ENCODE peak calls at places on chromosomes 2 and 18, in six cellular contexts. One of them, this sample, is unnamed.
A peak's percentile ranks its signal among the peaks of the same experiment; 100 is the strongest.

GRCh38 chr2:120624056-120624737 is 111.5 kb upstream of the GLI2 start:
- DNase-seq in AG09309: no peak
- DNase-seq in AG04450: no peak
- DNase-seq in transverse colon: no peak
- DNase-seq in CD8-positive, alpha-beta T cell: no peak
- DNase-seq in cardiac muscle cell: no peak
- DNase-seq in this sample: no peak

GRCh38 chr2:115036818-115037217 is 594.4 kb downstream of the DPP10 start:
- DNase-seq in transverse colon: no peak
- DNase-seq in CD8-positive, alpha-beta T cell: no peak
- DNase-seq in cardiac muscle cell: no peak
- DNase-seq in AG09309: no peak
- DNase-seq in AG04450: no peak
- DNase-seq in this sample: no peak

GRCh38 chr2:64751286-64752260 is 97.9 kb upstream of the SERTAD2 start:
- DNase-seq in transverse colon: peak; percentile 76
- DNase-seq in AG04450: peak; percentile 99
- DNase-seq in CD8-positive, alpha-beta T cell: no peak
- DNase-seq in cardiac muscle cell: peak; percentile 63
- DNase-seq in AG09309: no peak
- DNase-seq in this sample: no peak

GRCh38 chr2:74919827-74920226 is 38.6 kb upstream of the POLE4 start:
- DNase-seq in transverse colon: peak; percentile 73
- DNase-seq in cardiac muscle cell: peak; percentile 70
- DNase-seq in CD8-positive, alpha-beta T cell: peak; percentile 83
- DNase-seq in AG09309: no peak
- DNase-seq in AG04450: no peak
- DNase-seq in this sample: no peak

GRCh38 chr2:216663106-216663505 is 29.9 kb downstream of the IGFBP2 start:
- DNase-seq in AG09309: no peak
- DNase-seq in cardiac muscle cell: no peak
- DNase-seq in AG04450: no peak
- DNase-seq in CD8-positive, alpha-beta T cell: no peak
- DNase-seq in transverse colon: no peak
- DNase-seq in this sample: no peak

GRCh38 chr2:43430489-43430888 is 165.3 kb downstream of the THADA start:
- DNase-seq in cardiac muscle cell: no peak
- DNase-seq in AG09309: no peak
- DNase-seq in transverse colon: no peak
- DNase-seq in AG04450: no peak
- DNase-seq in CD8-positive, alpha-beta T cell: no peak
- DNase-seq in this sample: no peak

GRCh38 chr2:105126353-105126752 is 88.5 kb downstream of the MRPS9 start:
- DNase-seq in cardiac muscle cell: no peak
- DNase-seq in CD8-positive, alpha-beta T cell: no peak
- DNase-seq in AG09309: no peak
- DNase-seq in transverse colon: no peak
- DNase-seq in AG04450: no peak
- DNase-seq in this sample: no peak

GRCh38 chr2:178513876-178514275 is 33.6 kb downstream of the PLEKHA3 start:
- DNase-seq in CD8-positive, alpha-beta T cell: no peak
- DNase-seq in AG09309: peak; percentile 7
- DNase-seq in AG04450: no peak
- DNase-seq in transverse colon: no peak
- DNase-seq in cardiac muscle cell: no peak
- DNase-seq in this sample: no peak

GRCh38 chr2:223723954-223724411 is 113.4 kb downstream of the AP1S3 start:
- DNase-seq in transverse colon: no peak
- DNase-seq in cardiac muscle cell: no peak
- DNase-seq in CD8-positive, alpha-beta T cell: no peak
- DNase-seq in AG04450: no peak
- DNase-seq in AG09309: no peak
- DNase-seq in this sample: no peak

GRCh38 chr18:51385270-51385669 is 187.8 kb upstream of the MEX3C start:
- DNase-seq in cardiac muscle cell: no peak
- DNase-seq in AG04450: no peak
- DNase-seq in CD8-positive, alpha-beta T cell: no peak
- DNase-seq in AG09309: no peak
- DNase-seq in transverse colon: no peak
- DNase-seq in this sample: no peak

GRCh38 chr2:95062716-95063400 is 37.4 kb downstream of the MAL start:
- DNase-seq in AG09309: no peak
- DNase-seq in CD8-positive, alpha-beta T cell: peak; percentile 47
- DNase-seq in transverse colon: no peak
- DNase-seq in cardiac muscle cell: no peak
- DNase-seq in AG04450: no peak
- DNase-seq in this sample: no peak

GRCh38 chr2:127411609-127412370 is 6.4 kb upstream of the PROC start:
- DNase-seq in cardiac muscle cell: no peak
- DNase-seq in AG04450: no peak
- DNase-seq in AG09309: no peak
- DNase-seq in CD8-positive, alpha-beta T cell: no peak
- DNase-seq in transverse colon: no peak
- DNase-seq in this sample: no peak

GRCh38 chr2:10332402-10333246 is 29.9 kb downstream of the HPCAL1 start:
- DNase-seq in AG09309: no peak
- DNase-seq in CD8-positive, alpha-beta T cell: no peak
- DNase-seq in cardiac muscle cell: no peak
- DNase-seq in transverse colon: no peak
- DNase-seq in AG04450: no peak
- DNase-seq in this sample: no peak

GRCh38 chr2:149597050-149598013 is 9.8 kb upstream of the MMADHC start:
- DNase-seq in CD8-positive, alpha-beta T cell: peak; percentile 63
- DNase-seq in cardiac muscle cell: peak; percentile 89
- DNase-seq in transverse colon: peak; percentile 23
- DNase-seq in AG04450: peak; percentile 84
- DNase-seq in AG09309: peak; percentile 86
- DNase-seq in this sample: no peak

GRCh38 chr18:58004317-58004716 is 39.7 kb upstream of the NEDD4L start:
- DNase-seq in AG09309: peak; percentile 34
- DNase-seq in AG04450: peak; percentile 18
- DNase-seq in transverse colon: no peak
- DNase-seq in CD8-positive, alpha-beta T cell: no peak
- DNase-seq in cardiac muscle cell: peak; percentile 44
- DNase-seq in this sample: peak; percentile 37

GRCh38 chr18:26756556-26756955 is 109.0 kb downstream of the AQP4 start:
- DNase-seq in CD8-positive, alpha-beta T cell: no peak
- DNase-seq in cardiac muscle cell: no peak
- DNase-seq in transverse colon: no peak
- DNase-seq in AG09309: no peak
- DNase-seq in AG04450: no peak
- DNase-seq in this sample: no peak

GRCh38 chr2:48838029-48838428 is 82.5 kb upstream of the LHCGR start:
- DNase-seq in CD8-positive, alpha-beta T cell: no peak
- DNase-seq in AG09309: no peak
- DNase-seq in cardiac muscle cell: no peak
- DNase-seq in transverse colon: no peak
- DNase-seq in AG04450: no peak
- DNase-seq in this sample: no peak

GRCh38 chr18:79290876-79291275 is 104.9 kb upstream of the NFATC1 start:
- DNase-seq in cardiac muscle cell: no peak
- DNase-seq in AG09309: no peak
- DNase-seq in CD8-positive, alpha-beta T cell: no peak
- DNase-seq in transverse colon: no peak
- DNase-seq in AG04450: no peak
- DNase-seq in this sample: no peak

GRCh38 chr2:151904807-151905206 is 76.6 kb upstream of the ARL5A start:
- DNase-seq in AG09309: no peak
- DNase-seq in transverse colon: no peak
- DNase-seq in AG04450: no peak
- DNase-seq in CD8-positive, alpha-beta T cell: no peak
- DNase-seq in cardiac muscle cell: no peak
- DNase-seq in this sample: no peak

GRCh38 chr2:146477383-146477782 is 1367.4 kb upstream of the ACVR2A start:
- DNase-seq in AG09309: no peak
- DNase-seq in cardiac muscle cell: no peak
- DNase-seq in transverse colon: no peak
- DNase-seq in AG04450: no peak
- DNase-seq in CD8-positive, alpha-beta T cell: no peak
- DNase-seq in this sample: no peak

GRCh38 chr2:170087394-170087793 is 90.6 kb upstream of the MYO3B start:
- DNase-seq in AG04450: no peak
- DNase-seq in AG09309: no peak
- DNase-seq in transverse colon: no peak
- DNase-seq in CD8-positive, alpha-beta T cell: no peak
- DNase-seq in cardiac muscle cell: no peak
- DNase-seq in this sample: no peak

GRCh38 chr18:3402962-3403585 is 46.9 kb upstream of the TGIF1 start:
- DNase-seq in cardiac muscle cell: peak; percentile 70
- DNase-seq in transverse colon: no peak
- DNase-seq in AG09309: no peak
- DNase-seq in AG04450: no peak
- DNase-seq in CD8-positive, alpha-beta T cell: no peak
- DNase-seq in this sample: no peak

GRCh38 chr18:74489631-74490030 is 6.5 kb upstream of the CNDP2 start:
- DNase-seq in transverse colon: no peak
- DNase-seq in AG04450: peak; percentile 18
- DNase-seq in CD8-positive, alpha-beta T cell: no peak
- DNase-seq in cardiac muscle cell: peak; percentile 65
- DNase-seq in AG09309: no peak
- DNase-seq in this sample: no peak

GRCh38 chr2:73852020-73852419 is 23.3 kb downstream of the STAMBP start:
- DNase-seq in transverse colon: no peak
- DNase-seq in cardiac muscle cell: peak; percentile 70
- DNase-seq in AG09309: peak; percentile 40
- DNase-seq in CD8-positive, alpha-beta T cell: no peak
- DNase-seq in AG04450: no peak
- DNase-seq in this sample: no peak

GRCh38 chr2:116117845-116118244 is 1675.4 kb downstream of the DPP10 start:
- DNase-seq in CD8-positive, alpha-beta T cell: no peak
- DNase-seq in AG09309: no peak
- DNase-seq in cardiac muscle cell: no peak
- DNase-seq in transverse colon: no peak
- DNase-seq in AG04450: no peak
- DNase-seq in this sample: no peak

GRCh38 chr2:178301595-178302324 is 107.4 kb downstream of the OSBPL6 start:
- DNase-seq in AG04450: no peak
- DNase-seq in cardiac muscle cell: no peak
- DNase-seq in transverse colon: no peak
- DNase-seq in AG09309: no peak
- DNase-seq in CD8-positive, alpha-beta T cell: no peak
- DNase-seq in this sample: no peak

GRCh38 chr2:62423883-62424458 is 82.0 kb downstream of the TMEM17 start:
- DNase-seq in CD8-positive, alpha-beta T cell: no peak
- DNase-seq in AG04450: no peak
- DNase-seq in transverse colon: no peak
- DNase-seq in AG09309: no peak
- DNase-seq in cardiac muscle cell: peak; percentile 21
- DNase-seq in this sample: no peak

GRCh38 chr2:9741110-9741509 is 102.2 kb upstream of the TAF1B start:
- DNase-seq in transverse colon: no peak
- DNase-seq in AG09309: no peak
- DNase-seq in AG04450: no peak
- DNase-seq in cardiac muscle cell: no peak
- DNase-seq in CD8-positive, alpha-beta T cell: no peak
- DNase-seq in this sample: no peak

GRCh38 chr2:69779258-69779989 is 37.5 kb downstream of the ANXA4 start:
- DNase-seq in cardiac muscle cell: no peak
- DNase-seq in CD8-positive, alpha-beta T cell: no peak
- DNase-seq in AG04450: no peak
- DNase-seq in transverse colon: peak; percentile 60
- DNase-seq in AG09309: no peak
- DNase-seq in this sample: no peak

GRCh38 chr2:15302154-15302553 is 259.0 kb downstream of the NBAS start:
- DNase-seq in cardiac muscle cell: peak; percentile 48
- DNase-seq in transverse colon: no peak
- DNase-seq in AG09309: no peak
- DNase-seq in AG04450: no peak
- DNase-seq in CD8-positive, alpha-beta T cell: no peak
- DNase-seq in this sample: no peak

GRCh38 chr18:26057208-26057821 is 33.1 kb downstream of the SS18 start:
- DNase-seq in transverse colon: no peak
- DNase-seq in AG04450: peak; percentile 10
- DNase-seq in AG09309: no peak
- DNase-seq in CD8-positive, alpha-beta T cell: no peak
- DNase-seq in cardiac muscle cell: peak; percentile 9
- DNase-seq in this sample: no peak

GRCh38 chr2:236449167-236449586 is 120.4 kb upstream of the ACKR3 start:
- DNase-seq in AG04450: no peak
- DNase-seq in transverse colon: no peak
- DNase-seq in CD8-positive, alpha-beta T cell: no peak
- DNase-seq in cardiac muscle cell: no peak
- DNase-seq in AG09309: no peak
- DNase-seq in this sample: no peak

GRCh38 chr18:75238100-75238499 is 27.5 kb downstream of the TSHZ1 start:
- DNase-seq in transverse colon: no peak
- DNase-seq in cardiac muscle cell: no peak
- DNase-seq in CD8-positive, alpha-beta T cell: no peak
- DNase-seq in AG04450: no peak
- DNase-seq in AG09309: no peak
- DNase-seq in this sample: no peak

DNA sequence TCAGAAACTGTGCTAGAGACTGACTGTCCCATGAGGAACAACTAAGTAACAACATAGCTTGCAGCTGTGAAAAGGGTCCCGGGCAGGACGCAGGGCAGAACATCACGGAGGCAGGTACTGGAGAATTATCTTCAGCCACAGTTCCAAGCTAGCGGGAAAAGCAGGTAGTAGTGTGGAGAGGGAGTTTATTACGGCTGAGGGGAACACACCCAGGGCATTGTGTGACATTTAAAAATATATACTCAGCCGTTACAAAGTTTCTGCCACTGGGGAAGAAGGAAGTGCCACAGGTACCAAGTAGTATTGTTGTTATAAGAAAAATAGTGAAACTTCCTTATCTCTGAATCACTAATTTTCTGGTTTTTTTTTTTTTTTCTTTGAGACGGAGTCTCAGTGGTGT is 179.6 kb downstream of the LAMA1 start:
- DNase-seq in AG04450: no peak
- DNase-seq in AG09309: no peak
- DNase-seq in cardiac muscle cell: no peak
- DNase-seq in transverse colon: no peak
- DNase-seq in CD8-positive, alpha-beta T cell: no peak
- DNase-seq in this sample: no peak
- H3K4me3 ChIP-seq in AG04450: no peak overlapping the region
- H3K4me3 ChIP-seq in AG09309: no peak overlapping the region
- H3K4me3 ChIP-seq in cardiac muscle cell: no peak overlapping the region
- H3K4me3 ChIP-seq in transverse colon: no peak overlapping the region
- H3K4me3 ChIP-seq in CD8-positive, alpha-beta T cell: no peak overlapping the region
- H3K4me3 ChIP-seq in this sample: no peak overlapping the region

GRCh38 chr2:100886054-100886453 is 66.1 kb downstream of the NPAS2 start:
- DNase-seq in CD8-positive, alpha-beta T cell: no peak
- DNase-seq in AG09309: no peak
- DNase-seq in cardiac muscle cell: no peak
- DNase-seq in transverse colon: no peak
- DNase-seq in AG04450: no peak
- DNase-seq in this sample: no peak
- H3K4me3 ChIP-seq in CD8-positive, alpha-beta T cell: no peak overlapping the region
- H3K4me3 ChIP-seq in AG09309: no peak overlapping the region
- H3K4me3 ChIP-seq in cardiac muscle cell: no peak overlapping the region
- H3K4me3 ChIP-seq in transverse colon: no peak overlapping the region
- H3K4me3 ChIP-seq in AG04450: no peak overlapping the region
- H3K4me3 ChIP-seq in this sample: no peak overlapping the region

GRCh38 chr2:233882353-233882752 is 14.2 kb upstream of the MSL3B start:
- DNase-seq in CD8-positive, alpha-beta T cell: no peak
- DNase-seq in cardiac muscle cell: no peak
- DNase-seq in AG04450: no peak
- DNase-seq in transverse colon: no peak
- DNase-seq in AG09309: no peak
- DNase-seq in this sample: no peak
- H3K4me3 ChIP-seq in CD8-positive, alpha-beta T cell: no peak overlapping the region
- H3K4me3 ChIP-seq in cardiac muscle cell: no peak overlapping the region
- H3K4me3 ChIP-seq in AG04450: no peak overlapping the region
- H3K4me3 ChIP-seq in transverse colon: no peak overlapping the region
- H3K4me3 ChIP-seq in AG09309: no peak overlapping the region
- H3K4me3 ChIP-seq in this sample: no peak overlapping the region

GRCh38 chr18:5059540-5060032 is 137.5 kb downstream of the AKAIN1 start:
- DNase-seq in transverse colon: no peak
- DNase-seq in AG04450: no peak
- DNase-seq in cardiac muscle cell: no peak
- DNase-seq in CD8-positive, alpha-beta T cell: no peak
- DNase-seq in AG09309: no peak
- DNase-seq in this sample: no peak
- H3K4me3 ChIP-seq in transverse colon: no peak overlapping the region
- H3K4me3 ChIP-seq in AG04450: no peak overlapping the region
- H3K4me3 ChIP-seq in cardiac muscle cell: no peak overlapping the region
- H3K4me3 ChIP-seq in CD8-positive, alpha-beta T cell: no peak overlapping the region
- H3K4me3 ChIP-seq in AG09309: no peak overlapping the region
- H3K4me3 ChIP-seq in this sample: no peak overlapping the region

This sample was measured in AG04449.